ENCODE peak calls at places on chromosomes 1 and 21, in six cellular contexts. L is epithelial cell of proximal tubule, R is pons, V is RCC 7860, C is bronchial epithelial cell, K is SJSA1. X is an unnamed sample.

GRCh38 chr1:41646186-41646585 is 161.7 kb upstream of the EDN2 start:
- DNase-seq in L (no peak), R (no peak), V (no peak), C (no peak), K (no peak), X (no peak)

GRCh38 chr1:167491586-167492408 is 26.5 kb downstream of the CD247 start:
- DNase-seq in L (no peak), R (no peak), V (no peak), C (peak), K (no peak), X (no peak)

GRCh38 chr1:24659993-24660665 is 17.0 kb downstream of the SRRM1 start:
- DNase-seq in L (no peak), R (no peak), V (no peak), C (no peak), K (no peak), X (no peak)

GRCh38 chr1:175522880-175523279 is 220.5 kb downstream of the TNR start:
- DNase-seq in L (no peak), R (no peak), V (no peak), C (no peak), K (no peak), X (no peak)

GRCh38 chr21:43778469-43779335 is 2.6 kb upstream of the CSTB start:
- DNase-seq in L (no peak), R (no peak), V (peak), C (peak), K (no peak), X (no peak)

GRCh38 chr1:192880191-192880590 is 71.4 kb downstream of the RGS2 start:
- DNase-seq in L (no peak), R (no peak), V (no peak), C (no peak), K (no peak), X (no peak)

GRCh38 chr1:55425310-55425930 is 210.3 kb upstream of the USP24 start:
- DNase-seq in L (no peak), R (no peak), V (no peak), C (no peak), K (no peak), X (no peak)

GRCh38 chr1:226063362-226064167 is 1.0 kb downstream of the H3-3A start:
- DNase-seq in L (no peak), R (peak), V (no peak), C (peak), K (peak), X (no peak)

GRCh38 chr1:182515556-182515955 is 65.6 kb downstream of the RGSL1 start:
- DNase-seq in L (no peak), R (no peak), V (no peak), C (no peak), K (no peak), X (no peak)

GRCh38 chr1:212712451-212713303 is 13.0 kb upstream of the BATF3 start:
- DNase-seq in L (no peak), R (no peak), V (no peak), C (peak), K (peak), X (no peak)

GRCh38 chr1:118077331-118078055 is 107.5 kb downstream of the SPAG17 start:
- DNase-seq in L (no peak), R (no peak), V (peak), C (peak), K (peak), X (peak)

GRCh38 chr1:50981741-50982140 is 11.7 kb downstream of the CDKN2C start:
- DNase-seq in L (no peak), R (peak), V (no peak), C (no peak), K (peak), X (no peak)

GRCh38 chr1:46401964-46402626 is 8.0 kb downstream of the FAAH start:
- DNase-seq in L (peak), R (peak), V (no peak), C (peak), K (no peak), X (peak)

GRCh38 chr1:52952112-52952511 is 25.0 kb downstream of the SCP2 start:
- DNase-seq in L (no peak), R (no peak), V (no peak), C (no peak), K (no peak), X (no peak)

GRCh38 chr1:3258431-3259003 is 189.5 kb downstream of the PRDM16 start:
- DNase-seq in L (no peak), R (no peak), V (no peak), C (no peak), K (no peak), X (no peak)

GRCh38 chr1:96059276-96059675 is 662.3 kb upstream of the PTBP2 start:
- DNase-seq in L (no peak), R (no peak), V (no peak), C (no peak), K (no peak), X (no peak)

GRCh38 chr1:2073382-2074230 is 23.4 kb downstream of the PRKCZ start:
- DNase-seq in L (no peak), R (peak), V (no peak), C (no peak), K (no peak), X (no peak)

GRCh38 chr1:152005360-152005912 is 11.8 kb upstream of the S100A10 start:
- DNase-seq in L (no peak), R (no peak), V (no peak), C (no peak), K (no peak), X (no peak)

GRCh38 chr1:94522304-94522703 is 19.3 kb downstream of the F3 start:
- DNase-seq in L (no peak), R (peak), V (peak), C (peak), K (peak), X (peak)

GRCh38 chr1:203089651-203090045 is 3.8 kb upstream of the MYOG start:
- DNase-seq in L (no peak), R (peak), V (no peak), C (no peak), K (no peak), X (no peak)

GRCh38 chr1:30786264-30786991 is 28.9 kb upstream of the LAPTM5 start:
- DNase-seq in L (no peak), R (peak), V (no peak), C (no peak), K (peak), X (no peak)

GRCh38 chr1:178630418-178630817 is 94.6 kb upstream of the RALGPS2 start:
- DNase-seq in L (no peak), R (no peak), V (no peak), C (no peak), K (no peak), X (no peak)

GRCh38 chr1:61284933-61285332 is 202.6 kb downstream of the NFIA start:
- DNase-seq in L (no peak), R (no peak), V (no peak), C (no peak), K (no peak), X (no peak)

GRCh38 chr1:200226268-200226968 is 183.4 kb downstream of the ZNF281 start:
- DNase-seq in L (no peak), R (no peak), V (no peak), C (no peak), K (no peak), X (no peak)

GRCh38 chr1:158087320-158087927 is 93.3 kb upstream of the CD1D start:
- DNase-seq in L (no peak), R (peak), V (peak), C (peak), K (peak), X (peak)

GRCh38 chr1:235984041-235984820 is 80.7 kb downstream of the NID1 start:
- DNase-seq in L (no peak), R (no peak), V (peak), C (peak), K (no peak), X (peak)